ENCODE peak calls at places on chromosomes 16 and 17, in nine cellular contexts. One of them, this sample, is unnamed.

GRCh38 chr17:48181653-48182052 is 74.1 kb downstream of the SNX11 start:
- DNase-seq in PC-3: peak; percentile 69
- DNase-seq in heart left ventricle: no peak
- DNase-seq in fibroblast of lung: peak; percentile 25
- DNase-seq in right lobe of liver: no peak
- DNase-seq in cardiac muscle cell: peak; percentile 33
- DNase-seq in A549: peak; percentile 50
- DNase-seq in upper lobe of right lung: no peak
- DNase-seq in tibial artery: no peak
- DNase-seq in this sample: no peak

GRCh38 chr17:19646788-19647696 is 1.5 kb upstream of the ALDH3A2 start:
- DNase-seq in PC-3: peak; percentile 81
- DNase-seq in heart left ventricle: no peak
- DNase-seq in fibroblast of lung: peak; percentile 18
- DNase-seq in right lobe of liver: peak; percentile 72
- DNase-seq in cardiac muscle cell: peak; percentile 21
- DNase-seq in A549: no peak
- DNase-seq in upper lobe of right lung: no peak
- DNase-seq in tibial artery: no peak
- DNase-seq in this sample: no peak

GRCh38 chr16:31876955-31877828 is 3.6 kb downstream of the ZNF267 start:
- DNase-seq in PC-3: peak; percentile 80
- DNase-seq in heart left ventricle: no peak
- DNase-seq in fibroblast of lung: peak; percentile 86
- DNase-seq in right lobe of liver: no peak
- DNase-seq in cardiac muscle cell: peak; percentile 83
- DNase-seq in A549: no peak
- DNase-seq in upper lobe of right lung: no peak
- DNase-seq in tibial artery: no peak
- DNase-seq in this sample: no peak

GRCh38 chr17:28725660-28726395 is at the start of gene TLCD1:
- DNase-seq in PC-3: peak; percentile 68
- DNase-seq in heart left ventricle: peak; percentile 67
- DNase-seq in fibroblast of lung: peak; percentile 80
- DNase-seq in right lobe of liver: peak; percentile 81
- DNase-seq in cardiac muscle cell: peak; percentile 89
- DNase-seq in A549: peak; percentile 92
- DNase-seq in upper lobe of right lung: peak; percentile 91
- DNase-seq in tibial artery: peak; percentile 84
- DNase-seq in this sample: no peak

GRCh38 chr16:75053791-75054555 is 55.1 kb downstream of the ZNRF1 start:
- DNase-seq in PC-3: peak; percentile 71
- DNase-seq in heart left ventricle: peak; percentile 83
- DNase-seq in fibroblast of lung: no peak
- DNase-seq in right lobe of liver: peak; percentile 97
- DNase-seq in cardiac muscle cell: no peak
- DNase-seq in A549: no peak
- DNase-seq in upper lobe of right lung: no peak
- DNase-seq in tibial artery: no peak
- DNase-seq in this sample: no peak

GRCh38 chr16:29141586-29142324 is 156.9 kb downstream of the LAT start:
- DNase-seq in PC-3: no peak
- DNase-seq in heart left ventricle: no peak
- DNase-seq in fibroblast of lung: no peak
- DNase-seq in right lobe of liver: peak; percentile 42
- DNase-seq in cardiac muscle cell: no peak
- DNase-seq in A549: no peak
- DNase-seq in upper lobe of right lung: peak; percentile 26
- DNase-seq in tibial artery: peak; percentile 43
- DNase-seq in this sample: no peak

GRCh38 chr16:15708096-15708495 is 58.1 kb downstream of the NDE1 start:
- DNase-seq in PC-3: no peak
- DNase-seq in heart left ventricle: no peak
- DNase-seq in fibroblast of lung: peak; percentile 64
- DNase-seq in right lobe of liver: no peak
- DNase-seq in cardiac muscle cell: peak; percentile 78
- DNase-seq in A549: no peak
- DNase-seq in upper lobe of right lung: no peak
- DNase-seq in tibial artery: no peak
- DNase-seq in this sample: no peak

GRCh38 chr17:58525239-58525638 is 10.8 kb upstream of the MTMR4 start:
- DNase-seq in PC-3: no peak
- DNase-seq in heart left ventricle: peak; percentile 52
- DNase-seq in fibroblast of lung: peak; percentile 82
- DNase-seq in right lobe of liver: no peak
- DNase-seq in cardiac muscle cell: peak; percentile 99
- DNase-seq in A549: no peak
- DNase-seq in upper lobe of right lung: no peak
- DNase-seq in tibial artery: peak; percentile 89
- DNase-seq in this sample: peak; percentile 56

GRCh38 chr17:67125924-67126323 is 81.6 kb downstream of the CACNG1 start:
- DNase-seq in PC-3: peak; percentile 37
- DNase-seq in heart left ventricle: no peak
- DNase-seq in fibroblast of lung: no peak
- DNase-seq in right lobe of liver: no peak
- DNase-seq in cardiac muscle cell: no peak
- DNase-seq in A549: no peak
- DNase-seq in upper lobe of right lung: no peak
- DNase-seq in tibial artery: no peak
- DNase-seq in this sample: no peak

DNA sequence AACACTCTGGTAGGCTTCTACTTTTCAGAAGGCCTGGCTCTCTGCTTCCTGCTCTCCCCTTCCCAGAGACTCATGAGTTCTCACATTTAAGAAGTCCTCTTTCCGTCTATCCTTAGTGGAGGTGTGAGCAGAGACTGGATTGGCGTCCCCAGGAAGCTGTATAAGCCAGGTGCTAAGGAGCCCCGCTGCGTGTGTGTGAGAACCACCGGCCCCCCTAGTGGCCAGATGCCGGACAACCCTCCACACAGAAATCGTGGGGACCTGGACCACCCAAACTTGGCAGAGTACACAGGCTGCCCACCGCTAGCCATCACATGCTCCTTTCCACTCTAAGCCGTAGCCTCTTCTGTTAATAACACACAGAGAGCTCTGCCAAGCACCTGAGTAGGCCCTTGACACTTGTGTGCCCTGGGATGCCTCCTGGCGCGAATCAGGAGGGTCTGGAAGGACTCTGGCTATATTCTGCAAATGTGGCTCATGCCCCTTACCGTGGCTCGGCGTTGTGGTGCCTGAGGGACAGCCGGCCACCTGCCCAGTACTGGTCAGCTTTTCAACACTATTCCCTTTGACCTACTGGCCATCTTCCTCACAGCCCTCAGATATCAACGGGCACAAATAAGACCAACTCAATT is 13.9 kb downstream of the CYB5D2 start:
- DNase-seq in PC-3: no peak
- DNase-seq in heart left ventricle: no peak
- DNase-seq in fibroblast of lung: no peak
- DNase-seq in right lobe of liver: no peak
- DNase-seq in cardiac muscle cell: no peak
- DNase-seq in A549: no peak
- DNase-seq in upper lobe of right lung: no peak
- DNase-seq in tibial artery: no peak
- DNase-seq in this sample: no peak
- TF ChIP-seq CTCF in PC-3: peak; percentile 20
- TF ChIP-seq CTCF in heart left ventricle: no peak
- TF ChIP-seq CTCF in fibroblast of lung: no peak
- TF ChIP-seq CTCF in right lobe of liver: no peak
- TF ChIP-seq CTCF in cardiac muscle cell: no peak
- TF ChIP-seq CTCF in A549: peak; percentile 17
- TF ChIP-seq CTCF in upper lobe of right lung: no peak
- TF ChIP-seq CTCF in tibial artery: no peak
- TF ChIP-seq CTCF in this sample: no peak

DNA sequence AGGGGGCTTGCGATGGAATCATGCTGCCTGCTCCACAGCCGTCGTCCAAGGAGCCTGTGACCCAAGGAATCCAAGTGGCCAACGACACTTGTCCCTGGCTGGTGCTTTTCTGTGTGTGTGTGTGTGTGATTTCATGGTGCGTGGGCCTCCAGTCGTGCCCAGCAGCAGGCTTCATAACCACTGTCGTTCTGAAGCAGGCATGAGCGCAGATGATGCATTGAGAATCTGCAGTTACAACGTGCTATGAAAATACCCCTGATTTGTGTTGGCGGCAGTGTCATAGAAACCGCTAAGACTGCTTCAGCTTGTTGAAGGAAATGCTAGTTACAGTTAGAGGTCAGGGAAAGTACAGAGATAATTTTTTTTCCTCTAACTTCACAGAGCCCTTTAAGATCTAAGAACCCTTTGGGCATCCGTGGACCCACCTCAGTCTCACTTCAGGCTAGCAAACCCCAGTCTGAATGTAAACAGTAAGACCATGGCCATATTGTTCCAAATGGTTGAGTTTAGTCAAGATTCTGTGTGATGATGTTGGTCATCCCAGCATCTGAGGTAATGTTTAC is 15.6 kb downstream of the C16orf90 start:
- DNase-seq in PC-3: no peak
- DNase-seq in heart left ventricle: no peak
- DNase-seq in fibroblast of lung: no peak
- DNase-seq in right lobe of liver: no peak
- DNase-seq in cardiac muscle cell: no peak
- DNase-seq in A549: no peak
- DNase-seq in upper lobe of right lung: no peak
- DNase-seq in tibial artery: no peak
- DNase-seq in this sample: no peak
- H3K4me3 ChIP-seq in PC-3: no peak overlapping the region
- H3K4me3 ChIP-seq in heart left ventricle: no peak overlapping the region
- H3K4me3 ChIP-seq in fibroblast of lung: no peak overlapping the region
- H3K4me3 ChIP-seq in right lobe of liver: no peak overlapping the region
- H3K4me3 ChIP-seq in cardiac muscle cell: no peak overlapping the region
- H3K4me3 ChIP-seq in A549: no peak overlapping the region
- H3K4me3 ChIP-seq in upper lobe of right lung: no peak overlapping the region
- H3K4me3 ChIP-seq in tibial artery: no peak overlapping the region
- H3K4me3 ChIP-seq in this sample: no peak overlapping the region

GRCh38 chr17:3208484-3208883 is 1.0 kb downstream of the OR1A1 start:
- DNase-seq in PC-3: no peak
- DNase-seq in heart left ventricle: no peak
- DNase-seq in fibroblast of lung: no peak
- DNase-seq in right lobe of liver: no peak
- DNase-seq in cardiac muscle cell: no peak
- DNase-seq in A549: no peak
- DNase-seq in upper lobe of right lung: no peak
- DNase-seq in tibial artery: no peak
- DNase-seq in this sample: no peak

DNA sequence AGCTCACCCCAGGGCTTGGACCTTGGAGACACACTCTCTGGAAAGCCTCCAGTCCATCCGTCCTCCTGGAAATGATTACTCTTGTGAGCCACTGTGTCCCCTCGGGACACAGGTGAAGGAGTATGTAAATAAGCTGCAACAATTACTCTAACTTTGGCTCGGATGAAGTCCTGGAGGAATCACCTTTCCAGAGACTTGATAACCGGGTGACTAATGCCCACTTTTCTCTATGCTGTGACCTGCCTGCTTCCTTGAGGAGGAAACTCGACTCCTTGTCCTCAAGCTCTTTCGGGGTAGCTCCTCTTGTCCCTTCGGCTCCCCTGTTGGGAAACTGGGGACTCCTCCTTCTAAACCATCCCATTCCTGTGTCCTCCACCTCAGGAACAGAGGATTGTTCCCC is at the start of gene OR1A1:
- DNase-seq in PC-3: no peak
- DNase-seq in heart left ventricle: no peak
- DNase-seq in fibroblast of lung: no peak
- DNase-seq in right lobe of liver: no peak
- DNase-seq in cardiac muscle cell: no peak
- DNase-seq in A549: no peak
- DNase-seq in upper lobe of right lung: no peak
- DNase-seq in tibial artery: no peak
- DNase-seq in this sample: no peak
- H3K9me3 ChIP-seq in PC-3: no peaks in the 10 kb centered on the region
- H3K9me3 ChIP-seq in heart left ventricle: no peaks in the 10 kb centered on the region
- H3K9me3 ChIP-seq in fibroblast of lung: no peaks in the 10 kb centered on the region
- H3K9me3 ChIP-seq in right lobe of liver: no peaks in the 10 kb centered on the region
- H3K9me3 ChIP-seq in cardiac muscle cell: no peaks in the 10 kb centered on the region
- H3K9me3 ChIP-seq in A549: no peaks in the 10 kb centered on the region
- H3K9me3 ChIP-seq in upper lobe of right lung: no peaks in the 10 kb centered on the region
- H3K9me3 ChIP-seq in tibial artery: no peaks in the 10 kb centered on the region
- H3K9me3 ChIP-seq in this sample: no peaks in the 10 kb centered on the region

DNA sequence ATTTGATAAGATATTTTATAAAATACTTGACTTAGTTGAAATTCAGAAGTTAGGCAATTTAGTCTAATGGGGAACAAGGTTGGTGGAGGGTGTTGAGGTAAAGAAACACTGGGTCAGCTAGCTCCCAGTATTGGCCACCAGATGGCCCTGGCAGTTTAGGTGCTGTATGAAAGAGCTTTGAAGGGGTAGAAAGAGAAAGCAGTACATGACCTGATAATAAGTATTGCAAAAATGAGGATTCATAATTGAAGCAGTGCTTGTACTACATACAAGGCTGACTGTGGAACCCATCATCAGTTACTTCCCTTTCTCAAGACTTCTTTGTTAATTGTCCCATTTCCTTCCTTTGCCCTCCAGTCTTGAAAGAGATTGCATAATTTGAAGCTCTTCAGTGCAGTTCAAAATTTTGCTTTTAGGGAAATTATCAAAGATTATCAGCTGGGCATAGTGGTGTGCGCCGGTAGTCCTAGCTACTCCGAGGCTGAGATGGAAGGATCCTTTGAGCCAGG is 29.4 kb downstream of the TANC2 start:
- DNase-seq in PC-3: peak; percentile 65
- DNase-seq in heart left ventricle: no peak
- DNase-seq in fibroblast of lung: peak; percentile 65
- DNase-seq in right lobe of liver: no peak
- DNase-seq in cardiac muscle cell: peak; percentile 70
- DNase-seq in A549: peak; percentile 40
- DNase-seq in upper lobe of right lung: no peak
- DNase-seq in tibial artery: no peak
- DNase-seq in this sample: no peak
- TF ChIP-seq CTCF in PC-3: peak; percentile 92
- TF ChIP-seq CTCF in heart left ventricle: no peak
- TF ChIP-seq CTCF in fibroblast of lung: peak; percentile 56
- TF ChIP-seq CTCF in right lobe of liver: peak; percentile 28
- TF ChIP-seq CTCF in cardiac muscle cell: peak; percentile 71
- TF ChIP-seq CTCF in A549: peak; percentile 67
- TF ChIP-seq CTCF in upper lobe of right lung: peak; percentile 41
- TF ChIP-seq CTCF in tibial artery: no peak
- TF ChIP-seq CTCF in this sample: no peak

This sample was measured in uterus.